ENCODE peak calls at places on chromosomes 7 and 10, in four cellular contexts. A is PC-3, U is GM23248, E is psoas muscle. J is an unnamed sample.

GRCh38 chr7:20220824-20221547 is 3.8 kb upstream of the MACC1 start:
- DNase-seq in A (peak), U (peak), E (no peak), J (no peak)

GRCh38 chr10:68333058-68333395 is 299 bp upstream of the PBLD start:
- DNase-seq in A (no peak), U (peak), E (no peak), J (no peak)

GRCh38 chr10:100009793-100010676 is at the start of gene DNMBP:
- DNase-seq in A (peak), U (peak), E (peak), J (peak)

GRCh38 chr10:76558996-76559888 is 1078.4 kb downstream of the KCNMA1 start:
- DNase-seq in A (peak), U (peak), E (no peak), J (no peak)

GRCh38 chr7:149776848-149777407 is 3.5 kb upstream of the ZNF467 start:
- DNase-seq in A (no peak), U (no peak), E (peak), J (peak)

GRCh38 chr7:100678291-100678984 is 4.9 kb downstream of the GNB2 start:
- DNase-seq in A (no peak), U (no peak), E (peak), J (no peak)

GRCh38 chr7:114416089-114416990 is 1.7 kb downstream of the FOXP2 start:
- DNase-seq in A (no peak), U (peak), E (no peak), J (no peak)

GRCh38 chr7:3712841-3713240 is 411.8 kb downstream of the SDK1 start:
- DNase-seq in A (no peak), U (no peak), E (no peak), J (no peak)

GRCh38 chr7:112116894-112117293 is 89.3 kb downstream of the DOCK4 start:
- DNase-seq in A (no peak), U (no peak), E (no peak), J (no peak)

GRCh38 chr7:107836237-107837144 is 33.5 kb upstream of the SLC26A3 start:
- DNase-seq in A (no peak), U (no peak), E (no peak), J (no peak)

GRCh38 chr10:90148121-90148855 is 446.9 kb downstream of the KIF20B start:
- DNase-seq in A (peak), U (peak), E (no peak), J (no peak)

GRCh38 chr7:91228927-91229326 is 35.3 kb upstream of the FZD1 start:
- DNase-seq in A (peak), U (peak), E (no peak), J (no peak)

GRCh38 chr7:38070718-38071117 is 107.3 kb upstream of the STARD3NL start:
- DNase-seq in A (peak), U (peak), E (no peak), J (peak)

DNA sequence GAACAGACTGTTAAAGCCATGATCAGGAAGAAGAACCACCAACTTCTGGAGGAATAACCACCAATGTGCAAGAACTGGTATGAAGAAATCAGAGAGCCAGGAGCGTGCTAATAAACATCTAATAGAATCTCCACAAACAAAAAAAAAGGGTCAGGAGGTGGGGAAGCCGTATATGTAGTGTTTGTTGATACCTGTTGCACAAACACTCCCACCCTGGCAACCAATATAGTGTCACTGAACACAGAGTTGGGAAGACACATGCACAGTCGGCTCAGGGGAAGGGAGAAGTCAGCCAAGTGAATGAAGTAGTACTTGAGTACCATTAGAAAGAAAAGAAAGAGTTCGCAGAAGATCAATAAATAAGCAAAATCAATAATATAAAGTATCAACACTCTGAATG is 400.1 kb downstream of the PARD3 start:
- DNase-seq in A (no peak), U (no peak), E (no peak), J (no peak)
- H3K27ac ChIP-seq in A (no peak), U (no peak), E (no peak), J (no peak)

DNA sequence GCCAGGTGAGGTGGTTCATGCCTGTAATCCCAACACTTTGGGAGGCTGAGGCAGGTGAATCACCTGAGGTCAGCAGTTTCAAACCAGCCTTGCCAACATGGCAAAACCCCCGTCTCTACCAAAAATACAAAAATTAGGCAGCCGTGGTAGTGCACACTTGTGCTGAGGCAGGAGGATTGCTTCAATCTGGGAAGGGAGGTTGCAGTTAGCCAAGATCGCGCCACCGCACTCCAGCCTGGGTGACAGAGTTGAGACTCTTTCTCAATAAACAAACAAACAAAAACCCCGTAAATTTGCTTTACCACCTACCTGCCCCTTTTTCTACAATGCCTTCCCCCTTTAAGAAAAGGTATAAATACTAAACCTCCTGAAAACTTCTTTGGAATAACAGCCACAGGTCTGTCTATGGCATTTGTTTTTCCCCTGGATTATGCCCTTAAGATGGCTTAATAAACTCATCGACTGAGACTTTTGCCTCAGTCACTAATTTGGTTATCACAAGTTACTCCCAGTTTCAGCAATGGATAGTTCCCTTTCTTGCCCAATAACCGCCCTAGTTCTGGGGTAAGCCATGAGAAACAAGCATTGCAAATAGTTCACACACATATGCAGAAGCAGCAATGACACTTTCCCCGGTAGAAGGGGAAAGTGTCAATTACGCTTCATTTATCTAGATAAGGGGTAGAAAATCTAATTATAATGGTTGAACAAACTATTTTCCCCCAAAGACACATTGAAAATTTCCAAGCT is 52.8 kb upstream of the SVIL start:
- DNase-seq in A (no peak), U (peak), E (no peak), J (no peak)
- H3K27ac ChIP-seq in A (no peak), U (no peak), E (peak), J (no peak)

GRCh38 chr7:142408794-142409193 is 150.9 kb upstream of the PRSS58 start:
- DNase-seq in A (no peak), U (no peak), E (no peak), J (no peak)
- H3K27ac ChIP-seq in A (no peak), U (no peak), E (no peak), J (no peak)

DNA sequence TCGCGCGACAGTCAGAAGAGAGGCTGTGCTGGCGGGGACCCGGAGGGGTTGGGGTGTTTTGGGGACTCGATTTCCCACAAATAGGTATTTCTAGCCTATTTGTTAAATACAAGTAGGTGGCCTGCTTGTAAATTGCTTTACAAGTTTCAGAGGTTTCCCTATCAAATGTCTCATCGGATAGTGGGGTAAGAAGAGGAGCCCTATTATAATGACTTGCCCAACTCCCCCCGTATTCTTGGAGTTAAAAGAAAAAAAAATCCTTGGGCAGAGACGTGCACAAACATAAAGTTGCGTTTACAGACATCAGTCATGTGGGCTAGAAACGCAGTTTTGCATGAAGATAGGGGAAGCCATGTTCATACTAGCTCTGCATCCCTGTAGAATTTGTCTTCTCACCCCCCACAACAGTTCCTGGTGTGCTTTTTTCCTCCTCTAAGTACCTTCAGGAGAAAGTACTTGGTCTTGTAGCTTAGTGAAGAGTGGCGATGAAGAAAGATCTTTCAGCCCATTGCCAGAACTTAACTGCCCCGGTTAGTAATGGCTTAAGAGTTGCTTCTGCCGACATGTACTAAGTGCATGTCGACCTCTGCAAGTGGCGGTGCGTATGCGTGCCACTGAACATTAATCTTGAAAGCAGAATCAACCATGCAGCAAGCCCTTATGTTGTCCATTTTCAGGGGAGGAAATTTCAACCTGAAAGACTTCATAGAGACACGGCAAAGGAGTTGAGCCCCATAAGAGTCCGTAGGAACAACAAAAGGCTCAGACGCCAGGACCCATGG is 832 bp upstream of the TIAL1 start:
- DNase-seq in A (no peak), U (no peak), E (no peak), J (no peak)
- H3K27ac ChIP-seq in A (peak), U (peak), E (peak), J (peak)

GRCh38 chr10:77844177-77844576 is 82.4 kb downstream of the DLG5 start:
- DNase-seq in A (no peak), U (no peak), E (no peak), J (no peak)

GRCh38 chr10:77846718-77847311 is 79.7 kb downstream of the DLG5 start:
- DNase-seq in A (peak), U (peak), E (peak), J (peak)

GRCh38 chr10:77843264-77843663 is 83.3 kb downstream of the DLG5 start:
- DNase-seq in A (no peak), U (no peak), E (no peak), J (no peak)

GRCh38 chr10:77844713-77845454 is 81.7 kb downstream of the DLG5 start:
- DNase-seq in A (peak), U (peak), E (no peak), J (no peak)

DNA sequence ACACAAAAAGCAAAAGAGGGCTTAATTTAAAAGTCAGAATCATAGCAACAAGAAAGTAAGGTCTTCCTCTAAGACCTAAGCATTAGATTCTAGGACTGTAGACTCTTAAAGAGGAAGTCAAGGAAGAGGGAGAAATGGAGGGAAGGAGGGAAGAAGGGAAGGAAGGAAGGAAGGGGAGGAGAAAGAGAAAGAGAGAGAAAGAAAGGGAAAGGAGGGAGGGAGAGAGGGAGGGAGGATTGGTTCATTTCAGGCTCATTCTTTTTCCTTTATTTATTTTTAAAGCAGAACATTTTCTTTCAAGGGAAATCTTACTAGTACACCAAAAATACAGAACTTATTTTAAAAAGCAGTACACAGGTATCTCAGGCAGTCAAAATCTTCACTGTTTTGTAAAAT is 81.1 kb downstream of the DLG5 start:
- DNase-seq in A (no peak), U (no peak), E (no peak), J (no peak)
- H3K27ac ChIP-seq in A (peak), U (peak), E (no peak), J (no peak)

DNA sequence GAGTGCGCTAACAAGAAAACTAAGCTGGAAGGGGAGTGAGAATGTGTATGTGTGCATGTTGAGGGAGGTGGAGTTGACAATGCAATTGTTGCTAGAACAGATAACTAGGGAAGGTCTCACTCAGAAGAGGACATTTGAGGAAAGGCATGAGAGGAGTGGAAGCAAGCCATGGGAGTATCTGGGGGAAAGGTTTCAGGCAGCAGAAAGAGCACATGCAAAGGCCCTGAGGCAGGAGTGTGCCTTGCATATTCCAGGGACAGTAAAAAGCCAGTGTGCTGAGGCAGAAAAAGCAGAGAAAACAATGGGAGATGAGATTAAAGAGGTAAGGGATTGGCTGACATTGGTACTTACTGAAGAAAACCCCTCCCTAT is 149.6 kb upstream of the ADO start:
- DNase-seq in A (no peak), U (no peak), E (no peak), J (no peak)
- H3K27ac ChIP-seq in A (no peak), U (no peak), E (no peak), J (no peak)

GRCh38 chr10:4246881-4247358 is 461.9 kb upstream of the KLF6 start:
- DNase-seq in A (peak), U (peak), E (no peak), J (no peak)
- H3K27ac ChIP-seq in A (peak), U (peak), E (peak), J (no peak)

J was measured in pancreas.